ENCODE peak calls at places on chromosomes 6 and 20, in five cellular contexts. C is psoas muscle, R is AG10803, I is thyroid gland, V is AG09309. S is an unnamed sample.

GRCh38 chr6:28264834-28265401 is 2.0 kb upstream of the ZSCAN26 start:
- DNase-seq in C (no peak), R (no peak), I (no peak), V (no peak), S (no peak)

GRCh38 chr6:138601128-138601527 is 101.8 kb upstream of the NHSL1 start:
- DNase-seq in C (no peak), R (peak), I (no peak), V (no peak), S (peak)

GRCh38 chr6:24340998-24341934 is 16.6 kb downstream of the DCDC2 start:
- DNase-seq in C (no peak), R (no peak), I (no peak), V (peak), S (peak)

GRCh38 chr6:46879003-46879402 is 42.7 kb downstream of the ADGRF5 start:
- DNase-seq in C (no peak), R (no peak), I (no peak), V (no peak), S (no peak)

GRCh38 chr6:33761922-33762629 is 15.4 kb upstream of the IP6K3 start:
- DNase-seq in C (peak), R (peak), I (peak), V (no peak), S (peak)

GRCh38 chr6:111573892-111574800 is 31.5 kb downstream of the TRAF3IP2 start:
- DNase-seq in C (no peak), R (peak), I (no peak), V (peak), S (peak)

GRCh38 chr20:61936701-61937131 is 129.0 kb downstream of the TAF4 start:
- DNase-seq in C (peak), R (no peak), I (no peak), V (no peak), S (no peak)

GRCh38 chr20:61587910-61588309 is 335.8 kb downstream of the CDH4 start:
- DNase-seq in C (peak), R (no peak), I (no peak), V (no peak), S (no peak)

GRCh38 chr20:42204261-42204660 is 586.1 kb upstream of the CHD6 start:
- DNase-seq in C (no peak), R (no peak), I (no peak), V (no peak), S (peak)

GRCh38 chr6:35139924-35140524 is 1.1 kb downstream of the TCP11 start:
- DNase-seq in C (peak), R (peak), I (peak), V (no peak), S (peak)

GRCh38 chr20:46814366-46815232 is 80.0 kb upstream of the EYA2 start:
- DNase-seq in C (no peak), R (peak), I (no peak), V (peak), S (peak)

GRCh38 chr20:37920270-37920669 is 17.3 kb downstream of the VSTM2L start:
- DNase-seq in C (no peak), R (no peak), I (no peak), V (no peak), S (no peak)

GRCh38 chr6:22036267-22036666 is 260.6 kb downstream of the PRL start:
- DNase-seq in C (no peak), R (no peak), I (peak), V (no peak), S (no peak)

DNA sequence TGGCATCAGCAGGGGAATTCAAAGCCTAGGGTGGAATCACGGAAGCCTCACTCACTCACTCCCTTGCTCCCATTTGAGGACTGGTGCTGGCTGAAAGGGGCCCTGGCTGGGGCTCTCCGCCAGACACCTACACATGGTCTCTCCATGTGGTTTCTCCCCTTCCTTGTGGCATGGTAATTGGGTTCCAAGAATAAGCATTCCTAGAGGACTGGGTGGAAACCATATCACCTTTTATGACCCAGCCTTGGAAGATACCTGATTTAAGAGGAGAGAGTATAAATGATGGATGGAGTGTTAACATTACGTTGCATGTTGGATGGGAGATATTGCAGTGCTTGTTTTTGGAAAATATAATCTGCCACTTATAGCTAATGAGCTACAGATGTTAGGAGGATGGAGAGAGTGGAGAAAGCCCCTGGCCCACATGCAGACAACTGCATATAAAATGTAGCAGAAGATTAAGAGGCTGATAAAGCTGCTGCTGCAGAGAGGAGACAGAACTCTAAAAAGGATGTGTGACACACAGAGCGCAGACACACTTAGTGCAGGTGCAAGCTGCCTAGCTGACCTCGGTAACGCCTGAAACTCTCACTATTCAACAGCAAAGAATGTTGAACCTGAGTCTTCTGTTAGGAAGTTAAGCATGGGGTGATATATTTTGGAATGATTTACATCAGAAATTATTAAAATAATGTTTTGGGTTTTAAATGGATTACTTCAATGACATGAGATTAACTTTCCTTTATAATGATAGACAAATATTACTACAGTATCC is 23.3 kb upstream of the CDKN1A start:
- DNase-seq in C (no peak), R (no peak), I (no peak), V (no peak), S (no peak)
- H3K4me3 ChIP-seq in C (no peak), R (no peak), I (no peak), V (no peak), S (no peak)

GRCh38 chr6:45477278-45477677 is 99.5 kb upstream of the SUPT3H start:
- DNase-seq in C (no peak), R (no peak), I (no peak), V (no peak), S (no peak)

GRCh38 chr6:45477785-45478184 is 100.1 kb upstream of the SUPT3H start:
- DNase-seq in C (no peak), R (no peak), I (peak), V (no peak), S (no peak)

GRCh38 chr6:45478235-45478634 is 100.5 kb upstream of the SUPT3H start:
- DNase-seq in C (no peak), R (peak), I (no peak), V (no peak), S (peak)

GRCh38 chr6:45474376-45474775 is 96.6 kb upstream of the SUPT3H start:
- DNase-seq in C (no peak), R (no peak), I (no peak), V (no peak), S (no peak)

DNA sequence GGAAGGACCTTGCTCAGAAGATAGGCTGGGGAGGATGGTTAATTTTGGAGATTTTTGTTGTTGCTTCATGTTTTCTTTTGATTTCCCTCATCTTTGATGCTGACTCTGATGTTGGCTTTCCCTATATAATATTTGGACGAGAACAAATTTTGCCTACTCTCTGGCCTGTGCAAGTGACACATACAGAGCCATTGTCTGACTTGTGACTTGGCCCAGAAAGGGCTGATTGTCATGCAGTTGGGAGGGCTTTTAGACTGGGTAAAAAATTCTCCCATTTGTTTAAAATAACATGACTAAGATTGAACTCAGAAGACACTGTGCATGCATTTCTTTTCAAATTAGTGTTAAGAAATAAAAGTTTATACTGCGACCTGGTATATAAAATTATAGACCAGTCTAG is 98.6 kb upstream of the SUPT3H start:
- DNase-seq in C (no peak), R (no peak), I (no peak), V (no peak), S (no peak)
- H3K4me3 ChIP-seq in C (no peak), R (no peak), I (no peak), V (no peak), S (no peak)

GRCh38 chr20:48825551-48825885 is 2.3 kb downstream of the PREX1 start:
- DNase-seq in C (no peak), R (no peak), I (no peak), V (no peak), S (no peak)
- H3K4me3 ChIP-seq in C (peak), R (no peak), I (peak), V (no peak), S (no peak)

DNA sequence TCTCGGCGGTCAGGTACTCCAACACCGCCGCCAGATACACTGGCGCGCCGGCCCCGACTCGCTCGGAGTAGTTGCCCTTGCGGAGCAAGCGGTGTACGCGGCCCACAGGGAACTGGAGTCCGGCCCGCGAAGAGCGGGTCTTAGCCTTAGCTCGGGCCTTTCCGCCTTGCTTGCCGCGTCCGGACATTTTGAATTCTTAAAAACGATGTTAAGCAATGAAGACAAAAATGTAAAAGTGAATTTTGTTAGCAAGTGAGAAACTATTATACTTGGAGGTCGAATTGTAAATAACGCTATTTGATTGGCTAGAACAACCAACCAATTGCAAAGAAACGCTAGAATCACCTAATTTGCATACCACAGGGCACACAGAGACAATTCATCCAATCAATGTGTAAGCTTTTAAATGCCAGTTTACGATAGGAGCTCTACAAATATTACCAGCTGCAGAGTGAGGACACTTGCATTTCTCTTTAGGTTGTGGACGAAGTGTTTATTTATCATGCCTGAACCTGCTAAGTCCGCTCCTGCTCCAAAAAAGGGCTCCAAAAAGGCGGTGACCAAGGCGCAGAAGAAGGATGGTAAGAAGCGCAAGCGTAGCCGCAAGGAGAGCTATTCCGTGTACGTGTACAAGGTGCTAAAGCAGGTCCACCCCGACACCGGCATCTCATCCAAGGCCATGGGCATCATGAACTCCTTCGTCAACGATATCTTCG is 112.0 kb downstream of the HFE start:
- DNase-seq in C (peak), R (peak), I (peak), V (peak), S (peak)
- H3K4me3 ChIP-seq in C (peak), R (peak), I (peak), V (peak), S (peak)

GRCh38 chr20:2301164-2301622 is 5.4 kb downstream of the TGM3 start:
- DNase-seq in C (no peak), R (peak), I (no peak), V (no peak), S (peak)
- H3K4me3 ChIP-seq in C (no peak), R (no peak), I (no peak), V (no peak), S (no peak)